ENCODE peak calls at places on chromosomes 11 and 22, in nine cellular contexts. A is WTC11; E is NCI-H1092; B is OCI-LY7; F is HFF-Myc; Y is CD8-positive, alpha-beta T cell; R is NCI-H345; H is RWPE1; S is NCI-H187 treated with DMSO at 0.1 percent for 48 hours. T is an unnamed sample.
A peak's percentile ranks its signal among the peaks of the same experiment; 100 is the strongest.

GRCh38 chr22:44729391-44730012 is 22.9 kb upstream of the ARHGAP8 start:
- DNase-seq in A (no peak), E (no peak), B (no peak), F (peak; percentile 47), Y (no peak), R (no peak), H (no peak), S (no peak), T (peak; percentile 50)

GRCh38 chr22:44365196-44365802 is 52.5 kb upstream of the SHISAL1 start:
- DNase-seq in A (no peak), E (no peak), B (no peak), F (no peak), Y (no peak), R (no peak), H (no peak), S (no peak), T (no peak)

GRCh38 chr11:36447947-36448346 is 62.1 kb downstream of the TRAF6 start:
- DNase-seq in A (no peak), E (no peak), B (no peak), F (no peak), Y (no peak), R (peak; percentile 73), H (peak; percentile 48), S (no peak), T (no peak)

GRCh38 chr22:45376703-45377102 is 36.7 kb downstream of the SMC1B start:
- DNase-seq in A (no peak), E (no peak), B (no peak), F (no peak), Y (no peak), R (no peak), H (no peak), S (no peak), T (no peak)

GRCh38 chr11:16986434-16987204 is 27.6 kb downstream of the PLEKHA7 start:
- DNase-seq in A (peak; percentile 22), E (no peak), B (peak; percentile 5), F (no peak), Y (peak; percentile 57), R (no peak), H (no peak), S (no peak), T (peak; percentile 19)

GRCh38 chr22:46043816-46044717 is 67.1 kb upstream of the WNT7B start:
- DNase-seq in A (peak; percentile 29), E (no peak), B (peak; percentile 13), F (no peak), Y (peak; percentile 74), R (peak; percentile 4), H (no peak), S (no peak), T (peak; percentile 36)

GRCh38 chr11:12079726-12080556 is 30.4 kb upstream of the MICAL2 start:
- DNase-seq in A (peak; percentile 20), E (no peak), B (no peak), F (peak; percentile 88), Y (no peak), R (no peak), H (peak; percentile 94), S (no peak), T (peak; percentile 99)

GRCh38 chr11:38014405-38014804 is 1416.4 kb upstream of the RAG2 start:
- DNase-seq in A (no peak), E (no peak), B (no peak), F (no peak), Y (no peak), R (no peak), H (no peak), S (no peak), T (peak; percentile 92)

GRCh38 chr11:12744831-12745502 is 70.7 kb downstream of the TEAD1 start:
- DNase-seq in A (no peak), E (peak; percentile 29), B (no peak), F (no peak), Y (no peak), R (peak; percentile 16), H (no peak), S (peak; percentile 70), T (peak; percentile 32)

GRCh38 chr11:15534266-15534665 is 419.5 kb downstream of the INSC start:
- DNase-seq in A (no peak), E (no peak), B (no peak), F (no peak), Y (no peak), R (no peak), H (no peak), S (no peak), T (no peak)

GRCh38 chr22:46795845-46796565 is 33.6 kb downstream of the TBC1D22A start:
- DNase-seq in A (no peak), E (no peak), B (no peak), F (no peak), Y (no peak), R (no peak), H (no peak), S (no peak), T (no peak)

GRCh38 chr11:34721646-34722045 is 100.8 kb downstream of the EHF start:
- DNase-seq in A (no peak), E (no peak), B (no peak), F (no peak), Y (no peak), R (no peak), H (no peak), S (no peak), T (peak; percentile 15)

GRCh38 chr11:113613619-113614018 is 92.5 kb downstream of the TMPRSS5 start:
- DNase-seq in A (no peak), E (no peak), B (no peak), F (no peak), Y (no peak), R (no peak), H (no peak), S (no peak), T (no peak)

GRCh38 chr11:64241430-64242153 is 697 bp downstream of the FKBP2 start:
- DNase-seq in A (peak; percentile 100), E (peak; percentile 99), B (peak; percentile 98), F (peak; percentile 96), Y (peak; percentile 100), R (peak; percentile 99), H (peak; percentile 95), S (peak; percentile 88), T (no peak)

GRCh38 chr11:68321293-68322030 is 9.1 kb downstream of the LRP5 start:
- DNase-seq in A (no peak), E (no peak), B (no peak), F (no peak), Y (no peak), R (no peak), H (peak; percentile 55), S (no peak), T (no peak)

GRCh38 chr11:69459848-69460539 is 21.5 kb upstream of the LINC01488 start:
- DNase-seq in A (no peak), E (no peak), B (no peak), F (no peak), Y (no peak), R (no peak), H (no peak), S (no peak), T (no peak)

GRCh38 chr11:116217006-116217405 is 555.8 kb downstream of the BUD13 start:
- DNase-seq in A (peak; percentile 75), E (peak; percentile 55), B (no peak), F (peak; percentile 1), Y (no peak), R (peak; percentile 47), H (no peak), S (no peak), T (peak; percentile 39)

GRCh38 chr11:1926156-1927031 is 6.9 kb downstream of the TNNT3 start:
- DNase-seq in A (no peak), E (no peak), B (no peak), F (no peak), Y (no peak), R (no peak), H (no peak), S (no peak), T (no peak)

GRCh38 chr11:67605231-67606011 is 1.3 kb upstream of the NDUFV1 start:
- DNase-seq in A (no peak), E (no peak), B (no peak), F (no peak), Y (no peak), R (no peak), H (no peak), S (no peak), T (no peak)

GRCh38 chr22:26845016-26845728 is 187.8 kb downstream of the MIAT start:
- DNase-seq in A (no peak), E (peak; percentile 11), B (no peak), F (no peak), Y (no peak), R (no peak), H (no peak), S (no peak), T (peak; percentile 3)

GRCh38 chr11:13010737-13011342 is 1.7 kb downstream of the RASSF10 start:
- DNase-seq in A (peak; percentile 47), E (no peak), B (no peak), F (no peak), Y (no peak), R (no peak), H (no peak), S (no peak), T (no peak)

GRCh38 chr11:44005956-44006355 is 41.8 kb upstream of the ACCSL start:
- DNase-seq in A (no peak), E (no peak), B (no peak), F (no peak), Y (no peak), R (no peak), H (no peak), S (no peak), T (no peak)

GRCh38 chr11:105092255-105093239 is 47.0 kb downstream of the CARD18 start:
- DNase-seq in A (no peak), E (no peak), B (no peak), F (no peak), Y (no peak), R (no peak), H (peak; percentile 14), S (no peak), T (peak; percentile 12)

GRCh38 chr11:125569913-125570621 is 790 bp downstream of the EI24 start:
- DNase-seq in A (no peak), E (no peak), B (peak; percentile 20), F (no peak), Y (no peak), R (no peak), H (peak; percentile 7), S (no peak), T (no peak)

GRCh38 chr11:38089728-38090127 is 1491.7 kb upstream of the RAG2 start:
- DNase-seq in A (no peak), E (no peak), B (no peak), F (no peak), Y (no peak), R (no peak), H (peak; percentile 13), S (no peak), T (peak; percentile 14)

GRCh38 chr11:77154381-77155081 is 26.5 kb downstream of the MYO7A start:
- DNase-seq in A (no peak), E (peak; percentile 70), B (no peak), F (no peak), Y (no peak), R (peak; percentile 26), H (no peak), S (no peak), T (no peak)

GRCh38 chr11:45400594-45400993 is 114.5 kb upstream of the SYT13 start:
- DNase-seq in A (no peak), E (no peak), B (no peak), F (peak; percentile 20), Y (no peak), R (no peak), H (no peak), S (no peak), T (peak; percentile 86)

GRCh38 chr22:23215294-23216204 is 35.2 kb downstream of the BCR start:
- DNase-seq in A (no peak), E (no peak), B (no peak), F (no peak), Y (no peak), R (no peak), H (peak; percentile 57), S (no peak), T (no peak)

GRCh38 chr11:23211221-23211620 is 350.9 kb upstream of the CCDC179 start:
- DNase-seq in A (no peak), E (no peak), B (no peak), F (no peak), Y (no peak), R (no peak), H (peak; percentile 3), S (no peak), T (peak; percentile 22)

GRCh38 chr22:35961480-35961902 is 67.1 kb downstream of the RBFOX2 start:
- DNase-seq in A (peak; percentile 60), E (peak; percentile 12), B (no peak), F (peak; percentile 87), Y (no peak), R (peak; percentile 15), H (peak; percentile 26), S (no peak), T (peak; percentile 82)

GRCh38 chr11:101003468-101003867 is 126.1 kb downstream of the PGR start:
- DNase-seq in A (no peak), E (no peak), B (no peak), F (no peak), Y (no peak), R (no peak), H (no peak), S (no peak), T (no peak)

T was measured in astrocyte of the spinal cord.